ENCODE peak calls at places on chromosomes 4 and X, in six cellular contexts. One of them, this sample, is unnamed.

GRCh38 chr4:39134674-39135073 is 47.7 kb upstream of the WDR19 start:
- DNase-seq in tibial nerve: no peak
- DNase-seq in Calu3: no peak
- DNase-seq in transverse colon: no peak
- DNase-seq in hepatocyte: peak
- DNase-seq in uterus: no peak
- DNase-seq in this sample: no peak

GRCh38 chr4:142440093-142440492 is 406.0 kb downstream of the INPP4B start:
- DNase-seq in tibial nerve: no peak
- DNase-seq in Calu3: peak
- DNase-seq in transverse colon: no peak
- DNase-seq in hepatocyte: no peak
- DNase-seq in uterus: no peak
- DNase-seq in this sample: no peak

GRCh38 chr4:180060159-180060889 is 2182.9 kb upstream of the TENM3 start:
- DNase-seq in tibial nerve: no peak
- DNase-seq in Calu3: no peak
- DNase-seq in transverse colon: no peak
- DNase-seq in hepatocyte: peak
- DNase-seq in uterus: no peak
- DNase-seq in this sample: no peak

GRCh38 chr4:145387079-145387478 is 94.6 kb upstream of the SMAD1 start:
- DNase-seq in tibial nerve: no peak
- DNase-seq in Calu3: peak
- DNase-seq in transverse colon: no peak
- DNase-seq in hepatocyte: no peak
- DNase-seq in uterus: no peak
- DNase-seq in this sample: no peak

GRCh38 chrX:130173190-130173895 is 1.6 kb downstream of the RAB33A start:
- DNase-seq in tibial nerve: no peak
- DNase-seq in Calu3: no peak
- DNase-seq in transverse colon: peak
- DNase-seq in hepatocyte: no peak
- DNase-seq in uterus: peak
- DNase-seq in this sample: peak

GRCh38 chr4:164623099-164623498 is 130.8 kb upstream of the SMIM31 start:
- DNase-seq in tibial nerve: no peak
- DNase-seq in Calu3: no peak
- DNase-seq in transverse colon: no peak
- DNase-seq in hepatocyte: no peak
- DNase-seq in uterus: no peak
- DNase-seq in this sample: no peak

GRCh38 chr4:153448003-153448731 is 18.0 kb upstream of the TMEM131L start:
- DNase-seq in tibial nerve: no peak
- DNase-seq in Calu3: no peak
- DNase-seq in transverse colon: no peak
- DNase-seq in hepatocyte: peak
- DNase-seq in uterus: no peak
- DNase-seq in this sample: no peak

GRCh38 chrX:52811065-52811625 is at the start of gene XAGE5:
- DNase-seq in tibial nerve: no peak
- DNase-seq in Calu3: no peak
- DNase-seq in transverse colon: no peak
- DNase-seq in hepatocyte: no peak
- DNase-seq in uterus: no peak
- DNase-seq in this sample: no peak

GRCh38 chr4:23720556-23720955 is 169.3 kb downstream of the PPARGC1A start:
- DNase-seq in tibial nerve: no peak
- DNase-seq in Calu3: no peak
- DNase-seq in transverse colon: no peak
- DNase-seq in hepatocyte: no peak
- DNase-seq in uterus: no peak
- DNase-seq in this sample: no peak

GRCh38 chr4:150986085-150986484 is 29.0 kb downstream of the LRBA start:
- DNase-seq in tibial nerve: no peak
- DNase-seq in Calu3: no peak
- DNase-seq in transverse colon: no peak
- DNase-seq in hepatocyte: no peak
- DNase-seq in uterus: no peak
- DNase-seq in this sample: no peak

GRCh38 chr4:48016141-48017107 is at the start of the genes CNGA1 and NIPAL1:
- DNase-seq in tibial nerve: peak
- DNase-seq in Calu3: peak
- DNase-seq in transverse colon: peak
- DNase-seq in hepatocyte: peak
- DNase-seq in uterus: peak
- DNase-seq in this sample: peak

GRCh38 chr4:125283702-125284279 is 31.0 kb upstream of the FAT4 start:
- DNase-seq in tibial nerve: no peak
- DNase-seq in Calu3: peak
- DNase-seq in transverse colon: no peak
- DNase-seq in hepatocyte: peak
- DNase-seq in uterus: no peak
- DNase-seq in this sample: no peak

GRCh38 chr4:179292443-179292842 is 1850.2 kb upstream of the AGA start:
- DNase-seq in tibial nerve: no peak
- DNase-seq in Calu3: no peak
- DNase-seq in transverse colon: no peak
- DNase-seq in hepatocyte: no peak
- DNase-seq in uterus: no peak
- DNase-seq in this sample: no peak

GRCh38 chr4:74874785-74875367 is 58.0 kb upstream of the PARM1 start:
- DNase-seq in tibial nerve: no peak
- DNase-seq in Calu3: peak
- DNase-seq in transverse colon: no peak
- DNase-seq in hepatocyte: peak
- DNase-seq in uterus: no peak
- DNase-seq in this sample: no peak

GRCh38 chr4:47639531-47639930 is 154.5 kb downstream of the ATP10D start:
- DNase-seq in tibial nerve: no peak
- DNase-seq in Calu3: no peak
- DNase-seq in transverse colon: no peak
- DNase-seq in hepatocyte: no peak
- DNase-seq in uterus: no peak
- DNase-seq in this sample: no peak

GRCh38 chr4:80266267-80266901 is at the start of gene FGF5:
- DNase-seq in tibial nerve: no peak
- DNase-seq in Calu3: peak
- DNase-seq in transverse colon: peak
- DNase-seq in hepatocyte: peak
- DNase-seq in uterus: peak
- DNase-seq in this sample: no peak

GRCh38 chr4:147425019-147425418 is 55.9 kb upstream of the EDNRA start:
- DNase-seq in tibial nerve: no peak
- DNase-seq in Calu3: no peak
- DNase-seq in transverse colon: no peak
- DNase-seq in hepatocyte: no peak
- DNase-seq in uterus: no peak
- DNase-seq in this sample: no peak

GRCh38 chrX:30863969-30864368 is 25.1 kb downstream of the TAB3 start:
- DNase-seq in tibial nerve: no peak
- DNase-seq in Calu3: no peak
- DNase-seq in transverse colon: no peak
- DNase-seq in hepatocyte: no peak
- DNase-seq in uterus: no peak
- DNase-seq in this sample: no peak

GRCh38 chrX:49915352-49916222 is 6.8 kb upstream of the CLCN5 start:
- DNase-seq in tibial nerve: no peak
- DNase-seq in Calu3: peak
- DNase-seq in transverse colon: peak
- DNase-seq in hepatocyte: peak
- DNase-seq in uterus: peak
- DNase-seq in this sample: no peak

GRCh38 chr4:155491336-155492131 is 114.8 kb upstream of the MAP9 start:
- DNase-seq in tibial nerve: no peak
- DNase-seq in Calu3: no peak
- DNase-seq in transverse colon: no peak
- DNase-seq in hepatocyte: no peak
- DNase-seq in uterus: no peak
- DNase-seq in this sample: no peak

GRCh38 chrX:10615931-10616780 is 4.2 kb downstream of the MID1 start:
- DNase-seq in tibial nerve: peak
- DNase-seq in Calu3: peak
- DNase-seq in transverse colon: peak
- DNase-seq in hepatocyte: peak
- DNase-seq in uterus: peak
- DNase-seq in this sample: no peak

DNA sequence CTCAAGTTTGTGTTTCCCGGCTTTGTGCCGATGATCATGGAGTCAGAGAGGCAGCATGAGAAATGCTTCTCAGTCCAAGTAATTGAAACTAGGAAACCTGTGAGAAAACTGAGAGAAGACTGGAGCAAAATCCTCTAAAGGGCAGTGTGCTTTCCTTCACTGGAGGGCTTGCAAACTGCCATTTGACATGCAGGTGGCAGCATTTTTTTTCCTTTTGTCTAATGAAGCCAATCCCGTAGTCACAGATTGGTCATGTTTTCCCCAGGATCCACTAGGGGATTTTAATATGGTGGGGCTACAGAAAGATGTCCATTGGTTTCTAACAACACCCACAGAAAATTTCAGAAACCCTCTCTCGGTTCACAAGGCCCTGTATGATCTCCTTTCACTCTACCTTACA is 117.4 kb upstream of the NUDT10 start:
- DNase-seq in tibial nerve: no peak
- DNase-seq in Calu3: no peak
- DNase-seq in transverse colon: no peak
- DNase-seq in hepatocyte: no peak
- DNase-seq in uterus: no peak
- DNase-seq in this sample: no peak
- TF ChIP-seq CTCF in tibial nerve: no peak
- TF ChIP-seq CTCF in Calu3: no peak
- TF ChIP-seq CTCF in transverse colon: no peak
- TF ChIP-seq CTCF in hepatocyte: peak
- TF ChIP-seq CTCF in uterus: no peak
- TF ChIP-seq CTCF in this sample: no peak

GRCh38 chr4:94175553-94176260 is 32.0 kb upstream of the SMARCAD1 start:
- DNase-seq in tibial nerve: no peak
- DNase-seq in Calu3: no peak
- DNase-seq in transverse colon: no peak
- DNase-seq in hepatocyte: no peak
- DNase-seq in uterus: no peak
- DNase-seq in this sample: no peak

GRCh38 chr4:94168321-94168720 is 39.3 kb upstream of the SMARCAD1 start:
- DNase-seq in tibial nerve: no peak
- DNase-seq in Calu3: no peak
- DNase-seq in transverse colon: no peak
- DNase-seq in hepatocyte: no peak
- DNase-seq in uterus: no peak
- DNase-seq in this sample: no peak

GRCh38 chr4:94169803-94170372 is 37.8 kb upstream of the SMARCAD1 start:
- DNase-seq in tibial nerve: no peak
- DNase-seq in Calu3: no peak
- DNase-seq in transverse colon: no peak
- DNase-seq in hepatocyte: no peak
- DNase-seq in uterus: no peak
- DNase-seq in this sample: no peak

GRCh38 chr4:94171616-94172015 is 36.0 kb upstream of the SMARCAD1 start:
- DNase-seq in tibial nerve: no peak
- DNase-seq in Calu3: no peak
- DNase-seq in transverse colon: no peak
- DNase-seq in hepatocyte: no peak
- DNase-seq in uterus: no peak
- DNase-seq in this sample: no peak
- TF ChIP-seq CTCF in tibial nerve: no peak
- TF ChIP-seq CTCF in Calu3: no peak
- TF ChIP-seq CTCF in transverse colon: peak
- TF ChIP-seq CTCF in hepatocyte: no peak
- TF ChIP-seq CTCF in uterus: no peak
- TF ChIP-seq CTCF in this sample: no peak

DNA sequence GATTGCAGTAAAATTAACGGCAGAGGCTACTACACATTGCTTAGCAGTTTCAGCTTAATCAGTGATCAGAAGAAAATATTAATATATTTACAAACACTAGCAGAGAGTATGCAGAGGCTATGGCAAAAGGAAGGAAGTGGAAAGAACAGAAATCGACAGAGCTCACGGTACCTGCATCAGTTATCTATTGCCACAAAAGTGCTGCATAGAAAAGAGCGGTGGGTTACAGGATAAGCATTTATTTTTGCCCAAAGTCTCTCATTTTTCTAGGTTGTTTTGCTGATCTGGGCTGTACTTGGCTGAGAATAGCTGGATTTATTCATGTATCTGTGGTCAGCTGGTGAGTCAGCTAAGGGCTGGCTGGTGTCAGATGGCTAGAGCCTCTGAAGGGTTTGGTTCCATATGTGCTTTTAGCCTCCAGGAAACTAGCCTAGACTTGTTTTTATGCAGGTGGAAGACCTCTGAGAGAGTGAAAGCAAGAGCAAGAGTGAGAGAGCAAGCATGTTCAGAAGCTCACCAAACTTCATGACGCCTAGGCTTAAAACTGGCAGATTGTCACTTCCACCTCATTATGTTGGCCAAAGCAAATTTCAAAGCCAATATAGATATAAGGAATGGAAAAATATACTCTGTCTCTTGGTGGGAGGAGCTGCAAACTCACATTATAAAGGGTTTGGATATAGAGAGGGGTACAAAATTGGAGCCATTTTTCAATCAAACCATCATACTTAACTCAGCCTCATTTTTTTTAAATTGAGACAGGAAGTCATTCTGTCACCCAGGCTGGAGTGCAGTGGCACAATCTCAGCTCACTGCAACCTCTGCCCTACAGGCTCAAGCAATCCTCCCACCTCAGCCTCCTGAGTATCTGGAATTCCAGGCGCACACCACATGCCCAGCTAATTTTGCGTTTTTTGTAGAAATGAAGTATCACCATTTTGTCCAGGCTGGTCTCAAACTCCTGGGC is 153.2 kb upstream of the RPL34 start:
- DNase-seq in tibial nerve: no peak
- DNase-seq in Calu3: no peak
- DNase-seq in transverse colon: no peak
- DNase-seq in hepatocyte: no peak
- DNase-seq in uterus: no peak
- DNase-seq in this sample: no peak
- TF ChIP-seq CTCF in tibial nerve: no peak
- TF ChIP-seq CTCF in Calu3: no peak
- TF ChIP-seq CTCF in transverse colon: no peak
- TF ChIP-seq CTCF in hepatocyte: no peak
- TF ChIP-seq CTCF in uterus: no peak
- TF ChIP-seq CTCF in this sample: no peak

GRCh38 chrX:67100031-67100884 is 443.6 kb upstream of the AR start:
- DNase-seq in tibial nerve: no peak
- DNase-seq in Calu3: no peak
- DNase-seq in transverse colon: no peak
- DNase-seq in hepatocyte: no peak
- DNase-seq in uterus: no peak
- DNase-seq in this sample: no peak
- TF ChIP-seq CTCF in tibial nerve: no peak
- TF ChIP-seq CTCF in Calu3: no peak
- TF ChIP-seq CTCF in transverse colon: no peak
- TF ChIP-seq CTCF in hepatocyte: no peak
- TF ChIP-seq CTCF in uterus: no peak
- TF ChIP-seq CTCF in this sample: no peak

GRCh38 chrX:70033348-70033747 is 16.4 kb downstream of the AWAT2 start:
- DNase-seq in tibial nerve: no peak
- DNase-seq in Calu3: peak
- DNase-seq in transverse colon: no peak
- DNase-seq in hepatocyte: no peak
- DNase-seq in uterus: no peak
- DNase-seq in this sample: no peak
- TF ChIP-seq CTCF in tibial nerve: peak
- TF ChIP-seq CTCF in Calu3: peak
- TF ChIP-seq CTCF in transverse colon: peak
- TF ChIP-seq CTCF in hepatocyte: peak
- TF ChIP-seq CTCF in uterus: no peak
- TF ChIP-seq CTCF in this sample: no peak

This sample was measured in omental fat pad.